ENCODE peak calls at places on chromosomes 7 and 10, in four cellular contexts. J is lower leg skin, N is Peyer's patch, B is esophagus squamous epithelium. F is an unnamed sample.

GRCh38 chr10:107813396-107813795 is 648.9 kb upstream of the SORCS1 start:
- DNase-seq in J (no peak), N (no peak), B (no peak), F (no peak)

GRCh38 chr10:78846770-78847169 is 222.0 kb upstream of the ZMIZ1 start:
- DNase-seq in J (no peak), N (no peak), B (no peak), F (no peak)

GRCh38 chr7:128888756-128889095 is 21.8 kb downstream of the KCP start:
- DNase-seq in J (no peak), N (no peak), B (no peak), F (no peak)

GRCh38 chr7:96199421-96199820 is 122.5 kb downstream of the SLC25A13 start:
- DNase-seq in J (no peak), N (no peak), B (no peak), F (peak; percentile 86)

GRCh38 chr7:50555594-50556140 is 9.5 kb downstream of the DDC start:
- DNase-seq in J (no peak), N (no peak), B (no peak), F (no peak)

GRCh38 chr7:132298782-132299181 is 277.5 kb downstream of the PLXNA4 start:
- DNase-seq in J (no peak), N (no peak), B (no peak), F (no peak)

GRCh38 chr10:101538481-101538880 is 49.6 kb downstream of the POLL start:
- DNase-seq in J (no peak), N (no peak), B (no peak), F (no peak)

GRCh38 chr10:21954132-21954531 is 49.4 kb downstream of the DNAJC1 start:
- DNase-seq in J (no peak), N (no peak), B (no peak), F (no peak)

GRCh38 chr7:122219253-122219865 is 75.3 kb upstream of the AASS start:
- DNase-seq in J (no peak), N (no peak), B (no peak), F (peak; percentile 28)

GRCh38 chr10:69146756-69147155 is 22.8 kb downstream of the VPS26A start:
- DNase-seq in J (no peak), N (no peak), B (no peak), F (no peak)

GRCh38 chr7:43492906-43493305 is 90.0 kb upstream of the STK17A start:
- DNase-seq in J (no peak), N (no peak), B (no peak), F (peak; percentile 13)

GRCh38 chr10:121087129-121087528 is 236.0 kb downstream of the WDR11 start:
- DNase-seq in J (no peak), N (no peak), B (no peak), F (no peak)

GRCh38 chr7:37208528-37208927 is 240.1 kb downstream of the ELMO1 start:
- DNase-seq in J (peak; percentile 81), N (no peak), B (peak; percentile 5), F (peak; percentile 67)

GRCh38 chr7:91347288-91347687 is 83.1 kb downstream of the FZD1 start:
- DNase-seq in J (no peak), N (no peak), B (no peak), F (no peak)

GRCh38 chr10:29895436-29895835 is 163.9 kb downstream of the JCAD start:
- DNase-seq in J (peak; percentile 61), N (no peak), B (no peak), F (no peak)

GRCh38 chr10:132162590-132163277 is 24.0 kb upstream of the DPYSL4 start:
- DNase-seq in J (no peak), N (no peak), B (no peak), F (no peak)

GRCh38 chr7:45454771-45455170 is 119.4 kb upstream of the ADCY1 start:
- DNase-seq in J (no peak), N (no peak), B (no peak), F (no peak)

GRCh38 chr10:22058195-22058594 is 54.7 kb upstream of the DNAJC1 start:
- DNase-seq in J (no peak), N (no peak), B (no peak), F (no peak)

GRCh38 chr10:59557052-59557451 is 152.6 kb downstream of the SLC16A9 start:
- DNase-seq in J (no peak), N (no peak), B (no peak), F (no peak)

GRCh38 chr7:44372560-44373417 is 47.4 kb upstream of the CAMK2B start:
- DNase-seq in J (no peak), N (no peak), B (no peak), F (no peak)

GRCh38 chr7:108088729-108089128 is 41.4 kb downstream of the LAMB4 start:
- DNase-seq in J (no peak), N (no peak), B (no peak), F (no peak)

GRCh38 chr7:12757443-12757842 is 70.0 kb downstream of the ARL4A start:
- DNase-seq in J (no peak), N (no peak), B (no peak), F (no peak)

GRCh38 chr10:63657812-63658211 is 136.6 kb downstream of the REEP3 start:
- DNase-seq in J (no peak), N (no peak), B (no peak), F (no peak)

GRCh38 chr10:6204341-6205191 is 1.8 kb downstream of the PFKFB3 start:
- DNase-seq in J (no peak), N (no peak), B (no peak), F (no peak)

GRCh38 chr7:9939171-9939570 is 1034.5 kb upstream of the PHF14 start:
- DNase-seq in J (no peak), N (no peak), B (no peak), F (peak; percentile 20)

GRCh38 chr7:53602817-53603418 is 567.5 kb downstream of the POM121L12 start:
- DNase-seq in J (peak; percentile 63), N (no peak), B (no peak), F (no peak)

GRCh38 chr7:29116361-29116760 is 30.0 kb downstream of the CPVL start:
- DNase-seq in J (no peak), N (no peak), B (no peak), F (no peak)

GRCh38 chr10:46097576-46098317 is 51.7 kb upstream of the MSMB start:
- DNase-seq in J (no peak), N (no peak), B (no peak), F (no peak)
- TF ChIP-seq POLR2A in J (no peak), N (no peak), B (no peak), F (no peak)

GRCh38 chr7:2232766-2233520 is at the start of gene MAD1L1:
- DNase-seq in J (peak; percentile 85), N (peak; percentile 85), B (peak; percentile 39), F (peak; percentile 92)
- TF ChIP-seq POLR2A in J (no peak), N (no peak), B (no peak), F (peak; percentile 41)

GRCh38 chr10:93702278-93703001 is at the start of gene FRA10AC1:
- DNase-seq in J (peak; percentile 88), N (peak; percentile 89), B (peak; percentile 79), F (peak; percentile 98)
- TF ChIP-seq POLR2A in J (no peak), N (peak; percentile 34), B (peak; percentile 16), F (peak; percentile 78)

DNA sequence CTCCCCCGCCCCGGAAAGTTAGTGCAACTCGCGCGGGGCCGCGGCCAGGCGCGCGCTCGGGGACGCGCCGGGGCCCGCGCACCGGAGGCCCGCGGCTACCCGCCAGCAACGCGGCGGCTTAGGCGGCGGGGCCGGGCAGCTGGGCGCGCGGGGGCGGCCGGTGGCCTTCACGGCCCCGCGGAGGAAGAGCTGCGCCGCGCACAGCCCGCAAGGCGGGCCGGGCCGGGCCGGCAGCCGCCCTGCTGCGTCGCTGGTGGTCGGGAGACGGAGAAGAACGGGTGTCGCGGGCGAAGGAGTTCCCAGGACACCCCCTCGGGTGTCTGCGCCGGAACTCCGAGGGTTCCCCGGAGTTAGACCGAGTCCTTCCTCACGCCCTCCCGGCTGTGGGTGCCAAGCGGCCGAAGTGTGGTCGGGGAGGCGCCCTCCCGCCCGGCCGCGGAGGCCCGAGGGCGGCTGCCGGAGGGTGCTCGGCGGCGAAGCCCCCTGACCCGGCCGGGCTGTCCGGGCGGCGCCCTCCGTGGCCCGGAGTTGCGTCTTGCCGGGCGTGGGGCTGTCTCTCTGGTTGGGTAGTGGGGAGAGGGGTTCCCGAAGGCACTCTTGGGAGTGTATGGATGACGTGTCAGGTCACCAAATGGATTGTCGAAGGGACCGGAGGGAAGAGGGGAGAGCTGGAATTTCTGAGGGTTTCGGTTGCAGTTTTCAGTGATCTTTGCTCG is 584 bp downstream of the ST7 start:
- DNase-seq in J (peak; percentile 50), N (no peak), B (no peak), F (peak; percentile 92)
- TF ChIP-seq POLR2A in J (no peak), N (peak; percentile 58), B (peak; percentile 23), F (peak; percentile 66)

GRCh38 chr10:71393841-71394475 is 2.8 kb upstream of the CDH23 start:
- DNase-seq in J (no peak), N (no peak), B (no peak), F (no peak)
- TF ChIP-seq POLR2A in J (no peak), N (no peak), B (no peak), F (no peak)

GRCh38 chr7:36116347-36117200 is 36.5 kb upstream of the EEPD1 start:
- DNase-seq in J (no peak), N (no peak), B (no peak), F (no peak)
- TF ChIP-seq POLR2A in J (no peak), N (no peak), B (no peak), F (no peak)

GRCh38 chr7:22445140-22445722 is 54.8 kb downstream of the STEAP1B start:
- DNase-seq in J (peak; percentile 49), N (peak; percentile 42), B (peak; percentile 18), F (no peak)
- TF ChIP-seq POLR2A in J (no peak), N (no peak), B (no peak), F (no peak)

GRCh38 chr7:30533886-30534285 is 29.3 kb upstream of the GGCT start:
- DNase-seq in J (no peak), N (no peak), B (no peak), F (no peak)
- TF ChIP-seq POLR2A in J (no peak), N (no peak), B (no peak), F (no peak)

DNA sequence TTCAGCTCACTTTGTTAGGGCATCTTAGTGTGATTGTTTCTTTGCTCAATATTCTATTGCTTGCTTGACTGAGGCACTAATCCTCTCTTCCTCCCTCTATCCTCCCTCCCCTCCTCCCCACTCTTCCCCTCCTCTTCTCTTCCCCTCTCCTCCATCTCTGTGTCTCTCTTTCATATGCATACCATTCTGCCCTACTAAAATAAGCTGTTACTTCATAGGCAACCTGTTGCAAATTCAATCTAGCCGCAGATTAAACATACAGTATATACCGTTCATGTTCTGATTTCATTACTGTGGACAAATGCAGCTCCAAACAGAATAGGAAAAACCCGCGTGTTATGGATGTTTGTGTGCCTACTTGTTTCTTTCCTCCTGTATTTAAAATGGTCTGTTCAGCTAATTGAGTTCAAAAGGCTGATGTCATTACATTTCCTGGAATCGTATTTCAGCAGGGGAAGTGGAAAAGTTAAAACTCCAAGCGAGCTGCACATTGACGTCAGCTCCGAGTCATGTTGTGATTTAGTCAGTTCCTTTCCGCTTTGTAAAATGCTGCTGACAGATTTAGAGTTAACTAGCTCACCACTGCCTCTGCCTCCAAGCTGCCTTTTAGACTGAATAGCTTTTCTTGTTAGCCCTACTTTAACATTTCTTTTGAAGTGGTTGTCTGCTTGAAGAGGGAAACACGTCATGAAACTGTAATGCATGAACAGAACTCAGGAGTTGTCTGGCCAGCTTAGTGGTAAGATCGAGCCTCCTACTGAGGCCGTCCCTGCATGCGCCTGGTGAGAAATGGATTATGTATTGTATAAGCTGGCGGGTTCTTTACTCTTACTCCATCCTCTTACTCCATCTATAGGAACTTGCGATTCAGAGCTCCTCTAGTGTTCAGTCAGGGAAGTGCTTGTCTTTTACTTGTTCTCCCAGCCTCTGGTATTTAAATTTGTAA is 69.0 kb downstream of the CREM start:
- DNase-seq in J (peak; percentile 83), N (peak; percentile 72), B (no peak), F (peak; percentile 75)
- TF ChIP-seq POLR2A in J (no peak), N (no peak), B (peak; percentile 23), F (peak; percentile 48)

F was measured in erythroblast.